ENCODE peak calls at places on chromosomes 6 and 20, in nine cellular contexts. R, F, P, H, C, V, U, E and K are unnamed samples.

GRCh38 chr20:62732766-62733165 is 24.1 kb downstream of the NTSR1 start:
- DNase-seq in R (no peak), F (no peak), P (no peak), H (no peak), C (no peak), V (no peak), U (no peak), E (no peak), K (no peak)

GRCh38 chr6:753486-753885 is 60.5 kb upstream of the EXOC2 start:
- DNase-seq in R (no peak), F (no peak), P (no peak), H (no peak), C (peak; percentile 49), V (no peak), U (no peak), E (no peak), K (peak; percentile 7)

GRCh38 chr6:12543953-12544352 is 172.6 kb upstream of the PHACTR1 start:
- DNase-seq in R (no peak), F (no peak), P (no peak), H (no peak), C (no peak), V (no peak), U (no peak), E (no peak), K (no peak)

GRCh38 chr20:63678071-63678470 is 18.4 kb upstream of the TNFRSF6B start:
- DNase-seq in R (no peak), F (no peak), P (no peak), H (no peak), C (no peak), V (no peak), U (no peak), E (no peak), K (no peak)

GRCh38 chr6:45991189-45991588 is 24.5 kb downstream of the CLIC5 start:
- DNase-seq in R (no peak), F (no peak), P (no peak), H (no peak), C (no peak), V (peak; percentile 41), U (peak; percentile 9), E (no peak), K (no peak)

GRCh38 chr20:47281376-47281775 is 75.1 kb downstream of the ZMYND8 start:
- DNase-seq in R (no peak), F (no peak), P (no peak), H (no peak), C (no peak), V (no peak), U (no peak), E (no peak), K (no peak)

GRCh38 chr20:46130534-46130933 is 12.4 kb downstream of the CD40 start:
- DNase-seq in R (no peak), F (no peak), P (no peak), H (no peak), C (no peak), V (no peak), U (no peak), E (no peak), K (no peak)

GRCh38 chr6:127690092-127690491 is 113.1 kb downstream of the C6orf58 start:
- DNase-seq in R (peak; percentile 12), F (peak; percentile 27), P (no peak), H (no peak), C (peak; percentile 53), V (peak; percentile 60), U (peak; percentile 34), E (no peak), K (peak; percentile 40)

GRCh38 chr6:152270301-152270925 is 366.7 kb downstream of the SYNE1 start:
- DNase-seq in R (no peak), F (no peak), P (no peak), H (no peak), C (peak; percentile 85), V (no peak), U (no peak), E (no peak), K (peak; percentile 61)

GRCh38 chr20:58109126-58109880 is 119.2 kb downstream of the ANKRD60 start:
- DNase-seq in R (no peak), F (no peak), P (no peak), H (no peak), C (peak; percentile 91), V (no peak), U (no peak), E (no peak), K (peak; percentile 96)

GRCh38 chr6:125588268-125588667 is 161.2 kb upstream of the HEY2 start:
- DNase-seq in R (no peak), F (no peak), P (no peak), H (no peak), C (peak; percentile 20), V (no peak), U (no peak), E (no peak), K (no peak)

GRCh38 chr6:121526282-121526681 is 90.8 kb downstream of the GJA1 start:
- DNase-seq in R (no peak), F (no peak), P (no peak), H (no peak), C (no peak), V (no peak), U (no peak), E (no peak), K (no peak)

GRCh38 chr20:57107208-57107607 is 159.2 kb downstream of the BMP7 start:
- DNase-seq in R (no peak), F (no peak), P (no peak), H (no peak), C (no peak), V (no peak), U (no peak), E (no peak), K (no peak)

GRCh38 chr6:14738933-14739332 is 506.9 kb upstream of the JARID2 start:
- DNase-seq in R (no peak), F (no peak), P (peak; percentile 32), H (peak; percentile 43), C (no peak), V (no peak), U (no peak), E (no peak), K (no peak)

GRCh38 chr6:159170999-159171712 is 2.0 kb downstream of the FNDC1 start:
- DNase-seq in R (peak; percentile 20), F (no peak), P (no peak), H (no peak), C (peak; percentile 92), V (no peak), U (peak; percentile 22), E (no peak), K (peak; percentile 19)

GRCh38 chr6:109794201-109794926 is 103.3 kb downstream of the FIG4 start:
- DNase-seq in R (peak; percentile 39), F (no peak), P (peak; percentile 31), H (peak; percentile 24), C (peak; percentile 84), V (peak; percentile 20), U (no peak), E (no peak), K (peak; percentile 77)

GRCh38 chr6:84072452-84072997 is 39.0 kb downstream of the MRAP2 start:
- DNase-seq in R (no peak), F (no peak), P (no peak), H (no peak), C (no peak), V (no peak), U (no peak), E (no peak), K (no peak)

GRCh38 chr6:20952605-20953004 is 418.3 kb downstream of the CDKAL1 start:
- DNase-seq in R (peak; percentile 12), F (peak; percentile 60), P (no peak), H (no peak), C (peak; percentile 65), V (no peak), U (no peak), E (no peak), K (peak; percentile 90)

GRCh38 chr20:17909745-17910345 is 58.7 kb downstream of the SNX5 start:
- DNase-seq in R (no peak), F (no peak), P (no peak), H (no peak), C (peak; percentile 62), V (no peak), U (no peak), E (no peak), K (no peak)

GRCh38 chr20:64104667-64105451 is 2.5 kb downstream of the NPBWR2 start:
- DNase-seq in R (no peak), F (no peak), P (no peak), H (no peak), C (no peak), V (peak; percentile 1), U (no peak), E (no peak), K (no peak)

GRCh38 chr20:5073154-5074049 is 46.4 kb downstream of the PCNA start:
- DNase-seq in R (peak; percentile 30), F (peak; percentile 69), P (no peak), H (peak; percentile 30), C (peak; percentile 92), V (peak; percentile 34), U (no peak), E (no peak), K (peak; percentile 98)
- TF ChIP-seq EZH2phosphoT487 in R (no peak), F (no peak), P (no peak), H (no peak), C (no peak), V (no peak), U (no peak), E (no peak), K (no peak)

GRCh38 chr20:32991386-32991785 is 12.8 kb downstream of the SUN5 start:
- DNase-seq in R (no peak), F (no peak), P (no peak), H (no peak), C (no peak), V (no peak), U (no peak), E (no peak), K (no peak)
- TF ChIP-seq EZH2phosphoT487 in R (no peak), F (no peak), P (no peak), H (no peak), C (no peak), V (no peak), U (no peak), E (no peak), K (no peak)

GRCh38 chr20:20184711-20185110 is 132.4 kb downstream of the CFAP61 start:
- DNase-seq in R (no peak), F (no peak), P (no peak), H (no peak), C (no peak), V (no peak), U (no peak), E (no peak), K (no peak)

GRCh38 chr20:20184149-20184548 is 131.8 kb downstream of the CFAP61 start:
- DNase-seq in R (no peak), F (no peak), P (no peak), H (no peak), C (peak; percentile 18), V (peak; percentile 41), U (no peak), E (peak; percentile 55), K (no peak)

DNA sequence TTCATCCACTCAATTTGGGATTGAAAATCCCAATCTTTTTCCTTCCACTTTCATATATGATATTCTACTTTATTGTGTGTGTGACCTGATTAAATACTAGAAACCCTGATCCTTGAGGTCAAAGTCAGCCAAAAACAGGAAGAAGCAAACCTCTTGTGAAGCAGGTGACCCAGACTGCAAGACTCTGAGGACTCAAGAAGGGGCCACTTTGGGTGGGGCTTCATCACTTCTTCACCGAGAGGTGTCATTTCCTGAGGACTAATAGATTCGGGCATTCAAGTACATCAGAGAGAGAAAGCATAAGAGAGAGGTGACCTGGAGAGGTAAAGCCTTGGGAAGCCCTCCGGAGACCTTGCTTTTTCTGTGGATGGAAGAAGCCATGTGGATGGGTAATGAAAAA is 129.0 kb downstream of the CFAP61 start:
- DNase-seq in R (no peak), F (no peak), P (no peak), H (no peak), C (no peak), V (no peak), U (no peak), E (no peak), K (no peak)
- TF ChIP-seq EZH2phosphoT487 in R (no peak), F (no peak), P (no peak), H (no peak), C (no peak), V (no peak), U (no peak), E (no peak), K (no peak)

GRCh38 chr20:25336561-25337422 is 53.8 kb downstream of the ABHD12 start:
- DNase-seq in R (peak; percentile 47), F (no peak), P (no peak), H (no peak), C (peak; percentile 12), V (peak; percentile 76), U (peak; percentile 35), E (no peak), K (peak; percentile 54)
- TF ChIP-seq EZH2phosphoT487 in R (no peak), F (no peak), P (no peak), H (no peak), C (no peak), V (no peak), U (no peak), E (no peak), K (no peak)